ENCODE peak calls at places on chromosomes 5 and 9, in five cellular contexts. I is activated T-helper 1 cell treated with anti-CD3 and anti-CD28 coated beads, Interleukin-2, amount 50 U/mL, for 16 hours; F is stimulated activated CD8-positive, alpha-beta memory T cell treated with anti-CD3 and anti-CD28 coated beads, Interleukin-15, amount 100 ng/mL, for 4 hours; O is activated effector memory CD4-positive, alpha-beta T cell treated with anti-CD3 and anti-CD28 coated beads, Interleukin-2, amount 50 U/mL, for 16 hours; P is tibial artery. S is an unnamed sample.

GRCh38 chr5:62494772-62495171 is 82.2 kb downstream of the IPO11 start:
- DNase-seq in I (no peak), F (no peak), O (no peak), P (no peak), S (no peak)

GRCh38 chr5:53820802-53821171 is 260.3 kb downstream of the NDUFS4 start:
- DNase-seq in I (no peak), F (no peak), O (no peak), P (no peak), S (no peak)

GRCh38 chr5:5891350-5891749 is 468.9 kb downstream of the ICE1 start:
- DNase-seq in I (no peak), F (no peak), O (no peak), P (no peak), S (no peak)

GRCh38 chr5:36301858-36302603 is at the start of gene RANBP3L:
- DNase-seq in I (no peak), F (no peak), O (no peak), P (no peak), S (no peak)

GRCh38 chr9:95750725-95751644 is 124.5 kb upstream of the ERCC6L2 start:
- DNase-seq in I (no peak), F (no peak), O (peak), P (no peak), S (no peak)

GRCh38 chr9:134804871-134805270 is 75.7 kb upstream of the FCN2 start:
- DNase-seq in I (no peak), F (no peak), O (no peak), P (no peak), S (no peak)

GRCh38 chr5:4540375-4541173 is 599.6 kb upstream of the ADAMTS16 start:
- DNase-seq in I (no peak), F (no peak), O (no peak), P (no peak), S (no peak)

GRCh38 chr5:68047035-68047434 is 168.5 kb upstream of the PIK3R1 start:
- DNase-seq in I (no peak), F (no peak), O (no peak), P (no peak), S (no peak)

GRCh38 chr9:95132406-95133350 is 184.8 kb downstream of the FANCC start:
- DNase-seq in I (no peak), F (no peak), O (no peak), P (no peak), S (no peak)

GRCh38 chr5:8756498-8757084 is 789.3 kb downstream of the SEMA5A start:
- DNase-seq in I (no peak), F (no peak), O (no peak), P (no peak), S (no peak)

GRCh38 chr5:31911291-31912265 is 262.5 kb downstream of the GOLPH3 start:
- DNase-seq in I (no peak), F (no peak), O (peak), P (no peak), S (no peak)

GRCh38 chr9:118003240-118003639 is 299.0 kb downstream of the TLR4 start:
- DNase-seq in I (no peak), F (no peak), O (no peak), P (no peak), S (no peak)

GRCh38 chr5:10036136-10036535 is 213.6 kb downstream of the ATPSCKMT start:
- DNase-seq in I (no peak), F (no peak), O (no peak), P (no peak), S (no peak)

GRCh38 chr5:6488021-6488420 is 39.4 kb downstream of the UBE2QL1 start:
- DNase-seq in I (no peak), F (no peak), O (no peak), P (no peak), S (no peak)

GRCh38 chr5:74631088-74631960 is 9.2 kb downstream of the ENC1 start:
- DNase-seq in I (no peak), F (no peak), O (no peak), P (no peak), S (no peak)

GRCh38 chr5:110441035-110441434 is 285.4 kb downstream of the TMEM232 start:
- DNase-seq in I (no peak), F (no peak), O (no peak), P (no peak), S (no peak)

GRCh38 chr9:2662496-2662895 is 40.9 kb downstream of the VLDLR start:
- DNase-seq in I (no peak), F (no peak), O (no peak), P (no peak), S (no peak)

GRCh38 chr9:136995772-136996308 is 528 bp downstream of the CLIC3 start:
- DNase-seq in I (no peak), F (no peak), O (no peak), P (peak), S (peak)

GRCh38 chr5:82349651-82350050 is 71.5 kb upstream of the RPS23 start:
- DNase-seq in I (no peak), F (no peak), O (peak), P (no peak), S (peak)

GRCh38 chr9:134666801-134667200 is 25.2 kb downstream of the COL5A1 start:
- DNase-seq in I (no peak), F (no peak), O (no peak), P (no peak), S (no peak)

S was measured in ovary.